ENCODE peak calls at places on chromosomes 7 and 10, in nine cellular contexts. One of them, this sample, is unnamed.

GRCh38 chr10:50988792-50989191 is 85.5 kb upstream of the PRKG1 start:
- DNase-seq in fibroblast of the conjunctiva: no peak
- DNase-seq in GM19239: no peak
- DNase-seq in activated CD8-positive, alpha-beta memory T cell treated with anti-CD3 and anti-CD28 coated beads for 4 hours: no peak
- DNase-seq in fibroblast of lung: peak; percentile 69
- DNase-seq in T-helper 9 cell: no peak
- DNase-seq in iPS DF 19.7: no peak
- DNase-seq in activated CD8-positive, alpha-beta T cell treated with anti-CD3 and anti-CD28 coated beads for 36 hours: no peak
- DNase-seq in HFF-Myc: no peak
- DNase-seq in this sample: no peak

GRCh38 chr10:133474027-133474426 is 20.3 kb downstream of the SCART1 start:
- DNase-seq in fibroblast of the conjunctiva: no peak
- DNase-seq in GM19239: no peak
- DNase-seq in activated CD8-positive, alpha-beta memory T cell treated with anti-CD3 and anti-CD28 coated beads for 4 hours: no peak
- DNase-seq in fibroblast of lung: no peak
- DNase-seq in T-helper 9 cell: no peak
- DNase-seq in iPS DF 19.7: no peak
- DNase-seq in activated CD8-positive, alpha-beta T cell treated with anti-CD3 and anti-CD28 coated beads for 36 hours: peak; percentile 24
- DNase-seq in HFF-Myc: no peak
- DNase-seq in this sample: no peak

GRCh38 chr10:29119374-29119773 is 169.5 kb upstream of the LYZL1 start:
- DNase-seq in fibroblast of the conjunctiva: no peak
- DNase-seq in GM19239: peak; percentile 9
- DNase-seq in activated CD8-positive, alpha-beta memory T cell treated with anti-CD3 and anti-CD28 coated beads for 4 hours: no peak
- DNase-seq in fibroblast of lung: no peak
- DNase-seq in T-helper 9 cell: no peak
- DNase-seq in iPS DF 19.7: peak; percentile 50
- DNase-seq in activated CD8-positive, alpha-beta T cell treated with anti-CD3 and anti-CD28 coated beads for 36 hours: peak; percentile 41
- DNase-seq in HFF-Myc: no peak
- DNase-seq in this sample: peak; percentile 19

GRCh38 chr7:2003451-2003930 is 229.3 kb downstream of the MAD1L1 start:
- DNase-seq in fibroblast of the conjunctiva: no peak
- DNase-seq in GM19239: no peak
- DNase-seq in activated CD8-positive, alpha-beta memory T cell treated with anti-CD3 and anti-CD28 coated beads for 4 hours: no peak
- DNase-seq in fibroblast of lung: no peak
- DNase-seq in T-helper 9 cell: no peak
- DNase-seq in iPS DF 19.7: no peak
- DNase-seq in activated CD8-positive, alpha-beta T cell treated with anti-CD3 and anti-CD28 coated beads for 36 hours: no peak
- DNase-seq in HFF-Myc: no peak
- DNase-seq in this sample: no peak

GRCh38 chr10:89294840-89295239 is 7.0 kb upstream of the IFIT2 start:
- DNase-seq in fibroblast of the conjunctiva: no peak
- DNase-seq in GM19239: no peak
- DNase-seq in activated CD8-positive, alpha-beta memory T cell treated with anti-CD3 and anti-CD28 coated beads for 4 hours: no peak
- DNase-seq in fibroblast of lung: no peak
- DNase-seq in T-helper 9 cell: no peak
- DNase-seq in iPS DF 19.7: no peak
- DNase-seq in activated CD8-positive, alpha-beta T cell treated with anti-CD3 and anti-CD28 coated beads for 36 hours: no peak
- DNase-seq in HFF-Myc: no peak
- DNase-seq in this sample: no peak

GRCh38 chr7:50653997-50654425 is 88.8 kb upstream of the DDC start:
- DNase-seq in fibroblast of the conjunctiva: no peak
- DNase-seq in GM19239: no peak
- DNase-seq in activated CD8-positive, alpha-beta memory T cell treated with anti-CD3 and anti-CD28 coated beads for 4 hours: no peak
- DNase-seq in fibroblast of lung: peak; percentile 45
- DNase-seq in T-helper 9 cell: no peak
- DNase-seq in iPS DF 19.7: no peak
- DNase-seq in activated CD8-positive, alpha-beta T cell treated with anti-CD3 and anti-CD28 coated beads for 36 hours: no peak
- DNase-seq in HFF-Myc: no peak
- DNase-seq in this sample: no peak

GRCh38 chr10:107873007-107873406 is 708.5 kb upstream of the SORCS1 start:
- DNase-seq in fibroblast of the conjunctiva: no peak
- DNase-seq in GM19239: no peak
- DNase-seq in activated CD8-positive, alpha-beta memory T cell treated with anti-CD3 and anti-CD28 coated beads for 4 hours: no peak
- DNase-seq in fibroblast of lung: no peak
- DNase-seq in T-helper 9 cell: no peak
- DNase-seq in iPS DF 19.7: no peak
- DNase-seq in activated CD8-positive, alpha-beta T cell treated with anti-CD3 and anti-CD28 coated beads for 36 hours: no peak
- DNase-seq in HFF-Myc: no peak
- DNase-seq in this sample: no peak

GRCh38 chr10:31123946-31124345 is 92.3 kb upstream of the ZNF438 start:
- DNase-seq in fibroblast of the conjunctiva: no peak
- DNase-seq in GM19239: no peak
- DNase-seq in activated CD8-positive, alpha-beta memory T cell treated with anti-CD3 and anti-CD28 coated beads for 4 hours: no peak
- DNase-seq in fibroblast of lung: no peak
- DNase-seq in T-helper 9 cell: no peak
- DNase-seq in iPS DF 19.7: no peak
- DNase-seq in activated CD8-positive, alpha-beta T cell treated with anti-CD3 and anti-CD28 coated beads for 36 hours: no peak
- DNase-seq in HFF-Myc: no peak
- DNase-seq in this sample: no peak

GRCh38 chr7:96903906-96904305 is 101.4 kb upstream of the DLX6 start:
- DNase-seq in fibroblast of the conjunctiva: no peak
- DNase-seq in GM19239: no peak
- DNase-seq in activated CD8-positive, alpha-beta memory T cell treated with anti-CD3 and anti-CD28 coated beads for 4 hours: no peak
- DNase-seq in fibroblast of lung: no peak
- DNase-seq in T-helper 9 cell: no peak
- DNase-seq in iPS DF 19.7: no peak
- DNase-seq in activated CD8-positive, alpha-beta T cell treated with anti-CD3 and anti-CD28 coated beads for 36 hours: no peak
- DNase-seq in HFF-Myc: no peak
- DNase-seq in this sample: no peak

GRCh38 chr7:51340029-51340838 is 23.6 kb upstream of the COBL start:
- DNase-seq in fibroblast of the conjunctiva: no peak
- DNase-seq in GM19239: no peak
- DNase-seq in activated CD8-positive, alpha-beta memory T cell treated with anti-CD3 and anti-CD28 coated beads for 4 hours: no peak
- DNase-seq in fibroblast of lung: no peak
- DNase-seq in T-helper 9 cell: no peak
- DNase-seq in iPS DF 19.7: no peak
- DNase-seq in activated CD8-positive, alpha-beta T cell treated with anti-CD3 and anti-CD28 coated beads for 36 hours: no peak
- DNase-seq in HFF-Myc: no peak
- DNase-seq in this sample: no peak

GRCh38 chr7:33053716-33054115 is 8.9 kb downstream of the NT5C3A start:
- DNase-seq in fibroblast of the conjunctiva: no peak
- DNase-seq in GM19239: no peak
- DNase-seq in activated CD8-positive, alpha-beta memory T cell treated with anti-CD3 and anti-CD28 coated beads for 4 hours: no peak
- DNase-seq in fibroblast of lung: no peak
- DNase-seq in T-helper 9 cell: no peak
- DNase-seq in iPS DF 19.7: no peak
- DNase-seq in activated CD8-positive, alpha-beta T cell treated with anti-CD3 and anti-CD28 coated beads for 36 hours: no peak
- DNase-seq in HFF-Myc: no peak
- DNase-seq in this sample: no peak

GRCh38 chr7:27946351-27946750 is 206.4 kb downstream of the TAX1BP1 start:
- DNase-seq in fibroblast of the conjunctiva: no peak
- DNase-seq in GM19239: no peak
- DNase-seq in activated CD8-positive, alpha-beta memory T cell treated with anti-CD3 and anti-CD28 coated beads for 4 hours: no peak
- DNase-seq in fibroblast of lung: no peak
- DNase-seq in T-helper 9 cell: no peak
- DNase-seq in iPS DF 19.7: no peak
- DNase-seq in activated CD8-positive, alpha-beta T cell treated with anti-CD3 and anti-CD28 coated beads for 36 hours: no peak
- DNase-seq in HFF-Myc: no peak
- DNase-seq in this sample: no peak

GRCh38 chr7:76201732-76202665 is at the start of gene SRRM3:
- DNase-seq in fibroblast of the conjunctiva: peak; percentile 35
- DNase-seq in GM19239: peak; percentile 79
- DNase-seq in activated CD8-positive, alpha-beta memory T cell treated with anti-CD3 and anti-CD28 coated beads for 4 hours: peak; percentile 55
- DNase-seq in fibroblast of lung: peak; percentile 75
- DNase-seq in T-helper 9 cell: peak; percentile 84
- DNase-seq in iPS DF 19.7: no peak
- DNase-seq in activated CD8-positive, alpha-beta T cell treated with anti-CD3 and anti-CD28 coated beads for 36 hours: peak; percentile 84
- DNase-seq in HFF-Myc: peak; percentile 15
- DNase-seq in this sample: peak; percentile 93

GRCh38 chr7:29588900-29589696 is 25.5 kb downstream of the PRR15 start:
- DNase-seq in fibroblast of the conjunctiva: no peak
- DNase-seq in GM19239: peak; percentile 51
- DNase-seq in activated CD8-positive, alpha-beta memory T cell treated with anti-CD3 and anti-CD28 coated beads for 4 hours: no peak
- DNase-seq in fibroblast of lung: peak; percentile 51
- DNase-seq in T-helper 9 cell: no peak
- DNase-seq in iPS DF 19.7: no peak
- DNase-seq in activated CD8-positive, alpha-beta T cell treated with anti-CD3 and anti-CD28 coated beads for 36 hours: peak; percentile 63
- DNase-seq in HFF-Myc: no peak
- DNase-seq in this sample: peak; percentile 48

GRCh38 chr7:45253368-45253767 is 95.8 kb downstream of the RAMP3 start:
- DNase-seq in fibroblast of the conjunctiva: no peak
- DNase-seq in GM19239: no peak
- DNase-seq in activated CD8-positive, alpha-beta memory T cell treated with anti-CD3 and anti-CD28 coated beads for 4 hours: no peak
- DNase-seq in fibroblast of lung: no peak
- DNase-seq in T-helper 9 cell: no peak
- DNase-seq in iPS DF 19.7: no peak
- DNase-seq in activated CD8-positive, alpha-beta T cell treated with anti-CD3 and anti-CD28 coated beads for 36 hours: no peak
- DNase-seq in HFF-Myc: no peak
- DNase-seq in this sample: no peak

GRCh38 chr10:92064506-92064905 is 140.9 kb downstream of the BTAF1 start:
- DNase-seq in fibroblast of the conjunctiva: no peak
- DNase-seq in GM19239: no peak
- DNase-seq in activated CD8-positive, alpha-beta memory T cell treated with anti-CD3 and anti-CD28 coated beads for 4 hours: no peak
- DNase-seq in fibroblast of lung: no peak
- DNase-seq in T-helper 9 cell: no peak
- DNase-seq in iPS DF 19.7: no peak
- DNase-seq in activated CD8-positive, alpha-beta T cell treated with anti-CD3 and anti-CD28 coated beads for 36 hours: no peak
- DNase-seq in HFF-Myc: no peak
- DNase-seq in this sample: no peak

GRCh38 chr10:43479275-43479674 is 42.4 kb downstream of the ZNF487 start:
- DNase-seq in fibroblast of the conjunctiva: peak; percentile 14
- DNase-seq in GM19239: no peak
- DNase-seq in activated CD8-positive, alpha-beta memory T cell treated with anti-CD3 and anti-CD28 coated beads for 4 hours: no peak
- DNase-seq in fibroblast of lung: peak; percentile 21
- DNase-seq in T-helper 9 cell: no peak
- DNase-seq in iPS DF 19.7: no peak
- DNase-seq in activated CD8-positive, alpha-beta T cell treated with anti-CD3 and anti-CD28 coated beads for 36 hours: no peak
- DNase-seq in HFF-Myc: no peak
- DNase-seq in this sample: no peak

GRCh38 chr7:158374586-158374985 is 213.0 kb downstream of the PTPRN2 start:
- DNase-seq in fibroblast of the conjunctiva: no peak
- DNase-seq in GM19239: no peak
- DNase-seq in activated CD8-positive, alpha-beta memory T cell treated with anti-CD3 and anti-CD28 coated beads for 4 hours: no peak
- DNase-seq in fibroblast of lung: no peak
- DNase-seq in T-helper 9 cell: no peak
- DNase-seq in iPS DF 19.7: no peak
- DNase-seq in activated CD8-positive, alpha-beta T cell treated with anti-CD3 and anti-CD28 coated beads for 36 hours: no peak
- DNase-seq in HFF-Myc: no peak
- DNase-seq in this sample: no peak

GRCh38 chr7:1290262-1291039 is 57.8 kb downstream of the UNCX start:
- DNase-seq in fibroblast of the conjunctiva: peak; percentile 4
- DNase-seq in GM19239: no peak
- DNase-seq in activated CD8-positive, alpha-beta memory T cell treated with anti-CD3 and anti-CD28 coated beads for 4 hours: no peak
- DNase-seq in fibroblast of lung: peak; percentile 39
- DNase-seq in T-helper 9 cell: no peak
- DNase-seq in iPS DF 19.7: no peak
- DNase-seq in activated CD8-positive, alpha-beta T cell treated with anti-CD3 and anti-CD28 coated beads for 36 hours: peak; percentile 47
- DNase-seq in HFF-Myc: no peak
- DNase-seq in this sample: peak; percentile 52

GRCh38 chr7:12827219-12827821 is 139.9 kb downstream of the ARL4A start:
- DNase-seq in fibroblast of the conjunctiva: no peak
- DNase-seq in GM19239: no peak
- DNase-seq in activated CD8-positive, alpha-beta memory T cell treated with anti-CD3 and anti-CD28 coated beads for 4 hours: no peak
- DNase-seq in fibroblast of lung: no peak
- DNase-seq in T-helper 9 cell: no peak
- DNase-seq in iPS DF 19.7: no peak
- DNase-seq in activated CD8-positive, alpha-beta T cell treated with anti-CD3 and anti-CD28 coated beads for 36 hours: no peak
- DNase-seq in HFF-Myc: no peak
- DNase-seq in this sample: peak; percentile 34

GRCh38 chr10:56722912-56723311 is 361.9 kb upstream of the ZWINT start:
- DNase-seq in fibroblast of the conjunctiva: no peak
- DNase-seq in GM19239: no peak
- DNase-seq in activated CD8-positive, alpha-beta memory T cell treated with anti-CD3 and anti-CD28 coated beads for 4 hours: no peak
- DNase-seq in fibroblast of lung: no peak
- DNase-seq in T-helper 9 cell: no peak
- DNase-seq in iPS DF 19.7: no peak
- DNase-seq in activated CD8-positive, alpha-beta T cell treated with anti-CD3 and anti-CD28 coated beads for 36 hours: no peak
- DNase-seq in HFF-Myc: no peak
- DNase-seq in this sample: no peak

GRCh38 chr7:147833549-147833948 is 757.0 kb upstream of the C7orf33 start:
- DNase-seq in fibroblast of the conjunctiva: no peak
- DNase-seq in GM19239: no peak
- DNase-seq in activated CD8-positive, alpha-beta memory T cell treated with anti-CD3 and anti-CD28 coated beads for 4 hours: no peak
- DNase-seq in fibroblast of lung: no peak
- DNase-seq in T-helper 9 cell: no peak
- DNase-seq in iPS DF 19.7: peak; percentile 56
- DNase-seq in activated CD8-positive, alpha-beta T cell treated with anti-CD3 and anti-CD28 coated beads for 36 hours: no peak
- DNase-seq in HFF-Myc: no peak
- DNase-seq in this sample: no peak

GRCh38 chr10:12600652-12601051 is 251.3 kb downstream of the CAMK1D start:
- DNase-seq in fibroblast of the conjunctiva: no peak
- DNase-seq in GM19239: no peak
- DNase-seq in activated CD8-positive, alpha-beta memory T cell treated with anti-CD3 and anti-CD28 coated beads for 4 hours: no peak
- DNase-seq in fibroblast of lung: no peak
- DNase-seq in T-helper 9 cell: no peak
- DNase-seq in iPS DF 19.7: no peak
- DNase-seq in activated CD8-positive, alpha-beta T cell treated with anti-CD3 and anti-CD28 coated beads for 36 hours: no peak
- DNase-seq in HFF-Myc: no peak
- DNase-seq in this sample: no peak

GRCh38 chr10:32318476-32318896 is 28.5 kb downstream of the EPC1 start:
- DNase-seq in fibroblast of the conjunctiva: no peak
- DNase-seq in GM19239: no peak
- DNase-seq in activated CD8-positive, alpha-beta memory T cell treated with anti-CD3 and anti-CD28 coated beads for 4 hours: no peak
- DNase-seq in fibroblast of lung: peak; percentile 23
- DNase-seq in T-helper 9 cell: no peak
- DNase-seq in iPS DF 19.7: no peak
- DNase-seq in activated CD8-positive, alpha-beta T cell treated with anti-CD3 and anti-CD28 coated beads for 36 hours: peak; percentile 35
- DNase-seq in HFF-Myc: no peak
- DNase-seq in this sample: no peak

GRCh38 chr10:96272986-96273280 is 1.6 kb upstream of the BLNK start:
- DNase-seq in fibroblast of the conjunctiva: no peak
- DNase-seq in GM19239: no peak
- DNase-seq in activated CD8-positive, alpha-beta memory T cell treated with anti-CD3 and anti-CD28 coated beads for 4 hours: no peak
- DNase-seq in fibroblast of lung: no peak
- DNase-seq in T-helper 9 cell: no peak
- DNase-seq in iPS DF 19.7: no peak
- DNase-seq in activated CD8-positive, alpha-beta T cell treated with anti-CD3 and anti-CD28 coated beads for 36 hours: no peak
- DNase-seq in HFF-Myc: no peak
- DNase-seq in this sample: no peak

GRCh38 chr7:129188372-129188891 is at the start of gene SMO:
- DNase-seq in fibroblast of the conjunctiva: no peak
- DNase-seq in GM19239: no peak
- DNase-seq in activated CD8-positive, alpha-beta memory T cell treated with anti-CD3 and anti-CD28 coated beads for 4 hours: no peak
- DNase-seq in fibroblast of lung: peak; percentile 42
- DNase-seq in T-helper 9 cell: no peak
- DNase-seq in iPS DF 19.7: no peak
- DNase-seq in activated CD8-positive, alpha-beta T cell treated with anti-CD3 and anti-CD28 coated beads for 36 hours: peak; percentile 19
- DNase-seq in HFF-Myc: no peak
- DNase-seq in this sample: peak; percentile 88

GRCh38 chr10:131802156-131802915 is 98.5 kb upstream of the PPP2R2D start:
- DNase-seq in fibroblast of the conjunctiva: no peak
- DNase-seq in GM19239: no peak
- DNase-seq in activated CD8-positive, alpha-beta memory T cell treated with anti-CD3 and anti-CD28 coated beads for 4 hours: no peak
- DNase-seq in fibroblast of lung: no peak
- DNase-seq in T-helper 9 cell: no peak
- DNase-seq in iPS DF 19.7: no peak
- DNase-seq in activated CD8-positive, alpha-beta T cell treated with anti-CD3 and anti-CD28 coated beads for 36 hours: no peak
- DNase-seq in HFF-Myc: no peak
- DNase-seq in this sample: no peak